ENCODE peak calls at places on chromosomes 2 and 18, in eight cellular contexts. G is keratinocyte; C is brain microvascular endothelial cell; K is amniotic stem cell; U is fibroblast of the conjunctiva; W is GM13976; R is NCI-H748 treated with DMSO at 0.1 percent for 48 hours; A is effector CD4-positive, alpha-beta T cell. X is an unnamed sample.

GRCh38 chr2:235939471-235939870 is 228.7 kb downstream of the GBX2 start:
- DNase-seq in G (no peak), C (peak; percentile 27), K (no peak), U (no peak), W (no peak), R (no peak), A (no peak), X (no peak)

GRCh38 chr18:9386872-9387271 is 52.3 kb downstream of the TWSG1 start:
- DNase-seq in G (no peak), C (no peak), K (no peak), U (no peak), W (no peak), R (no peak), A (no peak), X (no peak)

GRCh38 chr2:188292446-188293239 is 969 bp downstream of the GULP1 start:
- DNase-seq in G (peak; percentile 15), C (peak; percentile 66), K (peak; percentile 66), U (peak; percentile 68), W (no peak), R (peak; percentile 40), A (no peak), X (no peak)

GRCh38 chr18:45954070-45954712 is 12.9 kb downstream of the EPG5 start:
- DNase-seq in G (peak; percentile 59), C (peak; percentile 86), K (peak; percentile 75), U (peak; percentile 81), W (no peak), R (no peak), A (no peak), X (no peak)

GRCh38 chr2:142131016-142131714 is at the start of gene LRP1B:
- DNase-seq in G (no peak), C (peak; percentile 15), K (no peak), U (no peak), W (peak; percentile 27), R (peak; percentile 33), A (no peak), X (peak; percentile 10)

GRCh38 chr2:148031152-148031551 is 10.3 kb downstream of the MBD5 start:
- DNase-seq in G (no peak), C (no peak), K (no peak), U (no peak), W (no peak), R (no peak), A (no peak), X (no peak)

GRCh38 chr2:136319227-136319626 is 201.3 kb upstream of the CXCR4 start:
- DNase-seq in G (no peak), C (no peak), K (no peak), U (no peak), W (peak; percentile 37), R (no peak), A (no peak), X (no peak)

GRCh38 chr2:120251077-120251476 is 1.6 kb upstream of the RALB start:
- DNase-seq in G (no peak), C (no peak), K (no peak), U (no peak), W (no peak), R (no peak), A (no peak), X (no peak)

GRCh38 chr2:85577386-85578242 is at the start of gene VAMP8:
- DNase-seq in G (peak; percentile 62), C (no peak), K (no peak), U (no peak), W (peak; percentile 79), R (no peak), A (peak; percentile 59), X (no peak)

X was measured in NCI-H1436.